ENCODE peak calls at places on chromosomes 5 and 9, in six cellular contexts. A, M, Q, N, P and Z are unnamed samples.

GRCh38 chr5:73496984-73497457 is 1.2 kb upstream of the BTF3 start:
- DNase-seq in A (no peak), M (no peak), Q (peak), N (peak), P (no peak), Z (peak)

GRCh38 chr5:113378081-113378480 is 56.7 kb downstream of the TSSK1B start:
- DNase-seq in A (no peak), M (no peak), Q (no peak), N (no peak), P (no peak), Z (no peak)

GRCh38 chr5:134131165-134131564 is 16.7 kb downstream of the TCF7 start:
- DNase-seq in A (no peak), M (no peak), Q (no peak), N (no peak), P (no peak), Z (no peak)

GRCh38 chr5:171816666-171817065 is 31.0 kb downstream of the SMIM23 start:
- DNase-seq in A (no peak), M (no peak), Q (no peak), N (no peak), P (no peak), Z (no peak)

GRCh38 chr5:139181835-139182452 is 16.2 kb downstream of the SIL1 start:
- DNase-seq in A (no peak), M (no peak), Q (peak), N (no peak), P (peak), Z (no peak)

GRCh38 chr5:40687316-40687715 is 7.6 kb downstream of the PTGER4 start:
- DNase-seq in A (no peak), M (no peak), Q (no peak), N (no peak), P (no peak), Z (no peak)

GRCh38 chr9:91844170-91844569 is 105.9 kb downstream of the ROR2 start:
- DNase-seq in A (no peak), M (peak), Q (no peak), N (no peak), P (no peak), Z (no peak)

GRCh38 chr5:133303298-133303697 is 251.5 kb downstream of the HSPA4 start:
- DNase-seq in A (no peak), M (no peak), Q (no peak), N (no peak), P (no peak), Z (no peak)

GRCh38 chr5:167861134-167861930 is 430.1 kb upstream of the WWC1 start:
- DNase-seq in A (no peak), M (peak), Q (no peak), N (no peak), P (peak), Z (no peak)

GRCh38 chr9:137793196-137793841 is 84.3 kb upstream of the CACNA1B start:
- DNase-seq in A (no peak), M (no peak), Q (no peak), N (no peak), P (no peak), Z (no peak)

GRCh38 chr5:74529101-74529500 is 111.4 kb downstream of the ENC1 start:
- DNase-seq in A (no peak), M (no peak), Q (no peak), N (no peak), P (no peak), Z (no peak)

GRCh38 chr5:172902497-172903472 is 56.4 kb upstream of the RPL26L1 start:
- DNase-seq in A (no peak), M (peak), Q (peak), N (peak), P (peak), Z (no peak)

GRCh38 chr5:88979244-88979643 is 96.3 kb upstream of the MEF2C start:
- DNase-seq in A (no peak), M (no peak), Q (no peak), N (peak), P (no peak), Z (peak)

GRCh38 chr9:94183240-94183999 is 75.7 kb upstream of the ZNF169 start:
- DNase-seq in A (no peak), M (no peak), Q (no peak), N (no peak), P (no peak), Z (no peak)

GRCh38 chr5:118042076-118042475 is 946.3 kb downstream of the DTWD2 start:
- DNase-seq in A (no peak), M (no peak), Q (no peak), N (no peak), P (no peak), Z (no peak)

GRCh38 chr9:96192710-96193109 is 109.3 kb downstream of the HSD17B3 start:
- DNase-seq in A (no peak), M (no peak), Q (no peak), N (no peak), P (no peak), Z (no peak)

GRCh38 chr5:125298711-125299379 is 552.4 kb upstream of the ZNF608 start:
- DNase-seq in A (no peak), M (no peak), Q (no peak), N (no peak), P (no peak), Z (no peak)

GRCh38 chr5:32710859-32711692 is at the start of gene NPR3:
- DNase-seq in A (peak), M (peak), Q (no peak), N (no peak), P (no peak), Z (no peak)

GRCh38 chr9:87567988-87568800 is 70.5 kb downstream of the DAPK1 start:
- DNase-seq in A (no peak), M (no peak), Q (no peak), N (no peak), P (no peak), Z (no peak)

GRCh38 chr9:108386859-108387384 is 468.9 kb downstream of the ACTL7B start:
- DNase-seq in A (no peak), M (no peak), Q (no peak), N (no peak), P (no peak), Z (no peak)